ENCODE peak calls at places on chromosomes 1 and 21, in six cellular contexts. One of them, this sample, is unnamed.

GRCh38 chr1:184241446-184241845 is 145.4 kb upstream of the C1orf21 start:
- DNase-seq in IMR-90: no peak
- DNase-seq in H9: no peak
- DNase-seq in mesenchymal stem cell: no peak
- DNase-seq in trophoblast cell: peak
- DNase-seq in H1: no peak
- DNase-seq in this sample: no peak

GRCh38 chr1:161071886-161072371 is 2.2 kb upstream of the ARHGAP30 start:
- DNase-seq in IMR-90: no peak
- DNase-seq in H9: peak
- DNase-seq in mesenchymal stem cell: peak
- DNase-seq in trophoblast cell: peak
- DNase-seq in H1: peak
- DNase-seq in this sample: no peak

GRCh38 chr1:21586926-21587601 is 77.8 kb downstream of the ALPL start:
- DNase-seq in IMR-90: peak
- DNase-seq in H9: peak
- DNase-seq in mesenchymal stem cell: peak
- DNase-seq in trophoblast cell: peak
- DNase-seq in H1: no peak
- DNase-seq in this sample: no peak

GRCh38 chr21:32325706-32326105 is 27.1 kb downstream of the MRAP start:
- DNase-seq in IMR-90: peak
- DNase-seq in H9: no peak
- DNase-seq in mesenchymal stem cell: no peak
- DNase-seq in trophoblast cell: no peak
- DNase-seq in H1: no peak
- DNase-seq in this sample: no peak

GRCh38 chr1:196056966-196057365 is 551.3 kb downstream of the KCNT2 start:
- DNase-seq in IMR-90: no peak
- DNase-seq in H9: no peak
- DNase-seq in mesenchymal stem cell: no peak
- DNase-seq in trophoblast cell: no peak
- DNase-seq in H1: no peak
- DNase-seq in this sample: peak

GRCh38 chr1:65435987-65436386 is 15.5 kb downstream of the LEPR start:
- DNase-seq in IMR-90: peak
- DNase-seq in H9: no peak
- DNase-seq in mesenchymal stem cell: peak
- DNase-seq in trophoblast cell: peak
- DNase-seq in H1: no peak
- DNase-seq in this sample: no peak

GRCh38 chr1:156645058-156645457 is 3.1 kb downstream of the BCAN start:
- DNase-seq in IMR-90: no peak
- DNase-seq in H9: no peak
- DNase-seq in mesenchymal stem cell: no peak
- DNase-seq in trophoblast cell: no peak
- DNase-seq in H1: no peak
- DNase-seq in this sample: no peak

GRCh38 chr1:9315411-9316079 is 22.9 kb downstream of the SPSB1 start:
- DNase-seq in IMR-90: peak
- DNase-seq in H9: no peak
- DNase-seq in mesenchymal stem cell: peak
- DNase-seq in trophoblast cell: no peak
- DNase-seq in H1: no peak
- DNase-seq in this sample: no peak

GRCh38 chr1:41395599-41395956 is 34.3 kb downstream of the FOXO6 start:
- DNase-seq in IMR-90: no peak
- DNase-seq in H9: no peak
- DNase-seq in mesenchymal stem cell: no peak
- DNase-seq in trophoblast cell: no peak
- DNase-seq in H1: no peak
- DNase-seq in this sample: no peak

GRCh38 chr1:218568962-218569530 is 223.9 kb downstream of the TGFB2 start:
- DNase-seq in IMR-90: no peak
- DNase-seq in H9: no peak
- DNase-seq in mesenchymal stem cell: no peak
- DNase-seq in trophoblast cell: no peak
- DNase-seq in H1: no peak
- DNase-seq in this sample: no peak

DNA sequence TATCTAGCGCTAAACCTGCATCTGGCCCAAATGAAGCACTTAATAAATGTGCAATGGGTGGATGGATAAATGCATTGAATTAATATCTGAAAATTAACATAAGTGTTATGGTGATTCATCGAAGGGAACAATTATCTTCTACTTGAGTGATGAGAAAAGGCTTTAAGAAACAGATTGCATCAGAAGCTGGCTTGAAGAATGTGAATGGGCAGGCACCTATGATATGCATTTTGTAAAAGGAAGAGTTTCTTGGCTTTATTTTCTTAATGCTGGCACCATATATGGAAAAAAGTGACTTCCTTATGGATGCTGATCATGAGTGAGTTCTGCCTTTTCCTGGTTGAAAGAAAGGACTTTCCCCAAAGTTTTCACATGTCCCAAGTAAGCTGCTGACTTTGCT is 74.4 kb downstream of the SPATA46 start:
- DNase-seq in IMR-90: no peak
- DNase-seq in H9: no peak
- DNase-seq in mesenchymal stem cell: no peak
- DNase-seq in trophoblast cell: peak
- DNase-seq in H1: no peak
- DNase-seq in this sample: no peak
- H3K14ac ChIP-seq in IMR-90: no peak
- H3K14ac ChIP-seq in H9: no peak
- H3K14ac ChIP-seq in mesenchymal stem cell: no peak
- H3K14ac ChIP-seq in trophoblast cell: no peak
- H3K14ac ChIP-seq in H1: no peak
- H3K14ac ChIP-seq in this sample: no peak

GRCh38 chr1:44786138-44786840 is 1.7 kb downstream of the BEST4 start:
- DNase-seq in IMR-90: peak
- DNase-seq in H9: peak
- DNase-seq in mesenchymal stem cell: peak
- DNase-seq in trophoblast cell: peak
- DNase-seq in H1: no peak
- DNase-seq in this sample: no peak
- H3K14ac ChIP-seq in IMR-90: no peak
- H3K14ac ChIP-seq in H9: peak
- H3K14ac ChIP-seq in mesenchymal stem cell: no peak
- H3K14ac ChIP-seq in trophoblast cell: no peak
- H3K14ac ChIP-seq in H1: no peak
- H3K14ac ChIP-seq in this sample: peak

GRCh38 chr1:155322953-155323728 is 2.4 kb downstream of the RUSC1 start:
- DNase-seq in IMR-90: peak
- DNase-seq in H9: peak
- DNase-seq in mesenchymal stem cell: peak
- DNase-seq in trophoblast cell: peak
- DNase-seq in H1: peak
- DNase-seq in this sample: peak
- H3K14ac ChIP-seq in IMR-90: peak
- H3K14ac ChIP-seq in H9: no peak
- H3K14ac ChIP-seq in mesenchymal stem cell: peak
- H3K14ac ChIP-seq in trophoblast cell: peak
- H3K14ac ChIP-seq in H1: no peak
- H3K14ac ChIP-seq in this sample: no peak

GRCh38 chr1:36475341-36475740 is 7.4 kb downstream of the CSF3R start:
- DNase-seq in IMR-90: no peak
- DNase-seq in H9: no peak
- DNase-seq in mesenchymal stem cell: no peak
- DNase-seq in trophoblast cell: no peak
- DNase-seq in H1: no peak
- DNase-seq in this sample: no peak

GRCh38 chr1:36480161-36480560 is 2.6 kb downstream of the CSF3R start:
- DNase-seq in IMR-90: no peak
- DNase-seq in H9: no peak
- DNase-seq in mesenchymal stem cell: no peak
- DNase-seq in trophoblast cell: no peak
- DNase-seq in H1: no peak
- DNase-seq in this sample: no peak

GRCh38 chr1:36475910-36476604 is 6.7 kb downstream of the CSF3R start:
- DNase-seq in IMR-90: no peak
- DNase-seq in H9: no peak
- DNase-seq in mesenchymal stem cell: no peak
- DNase-seq in trophoblast cell: no peak
- DNase-seq in H1: no peak
- DNase-seq in this sample: no peak

GRCh38 chr1:36479505-36480051 is 3.1 kb downstream of the CSF3R start:
- DNase-seq in IMR-90: no peak
- DNase-seq in H9: no peak
- DNase-seq in mesenchymal stem cell: no peak
- DNase-seq in trophoblast cell: peak
- DNase-seq in H1: no peak
- DNase-seq in this sample: no peak

GRCh38 chr1:36476945-36477344 is 5.8 kb downstream of the CSF3R start:
- DNase-seq in IMR-90: no peak
- DNase-seq in H9: no peak
- DNase-seq in mesenchymal stem cell: no peak
- DNase-seq in trophoblast cell: no peak
- DNase-seq in H1: no peak
- DNase-seq in this sample: no peak
- H3K14ac ChIP-seq in IMR-90: no peak
- H3K14ac ChIP-seq in H9: no peak
- H3K14ac ChIP-seq in mesenchymal stem cell: no peak
- H3K14ac ChIP-seq in trophoblast cell: no peak
- H3K14ac ChIP-seq in H1: no peak
- H3K14ac ChIP-seq in this sample: no peak

DNA sequence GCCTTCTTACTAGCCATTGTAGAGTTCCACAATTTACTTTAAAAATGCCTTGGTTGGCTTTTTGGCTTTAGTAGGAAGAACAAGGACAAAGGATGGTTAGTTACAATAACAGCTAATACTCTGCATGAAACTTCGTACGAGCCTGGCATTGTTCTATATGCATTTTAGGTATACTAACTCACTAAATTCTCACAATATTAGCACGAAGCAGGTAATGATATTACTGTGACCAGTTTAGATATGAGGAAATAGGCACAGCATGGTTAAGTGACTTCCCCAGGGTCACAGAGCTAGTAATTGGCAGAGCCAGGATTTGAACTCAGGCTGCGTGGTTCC is 50.5 kb upstream of the CYP2J2 start:
- DNase-seq in IMR-90: no peak
- DNase-seq in H9: no peak
- DNase-seq in mesenchymal stem cell: no peak
- DNase-seq in trophoblast cell: no peak
- DNase-seq in H1: no peak
- DNase-seq in this sample: no peak
- H3K14ac ChIP-seq in IMR-90: no peak
- H3K14ac ChIP-seq in H9: no peak
- H3K14ac ChIP-seq in mesenchymal stem cell: no peak
- H3K14ac ChIP-seq in trophoblast cell: no peak
- H3K14ac ChIP-seq in H1: no peak
- H3K14ac ChIP-seq in this sample: no peak

GRCh38 chr1:214067853-214068703 is 80.3 kb downstream of the PROX1 start:
- DNase-seq in IMR-90: no peak
- DNase-seq in H9: no peak
- DNase-seq in mesenchymal stem cell: no peak
- DNase-seq in trophoblast cell: no peak
- DNase-seq in H1: no peak
- DNase-seq in this sample: no peak
- H3K14ac ChIP-seq in IMR-90: no peak
- H3K14ac ChIP-seq in H9: no peak
- H3K14ac ChIP-seq in mesenchymal stem cell: no peak
- H3K14ac ChIP-seq in trophoblast cell: no peak
- H3K14ac ChIP-seq in H1: no peak
- H3K14ac ChIP-seq in this sample: no peak

DNA sequence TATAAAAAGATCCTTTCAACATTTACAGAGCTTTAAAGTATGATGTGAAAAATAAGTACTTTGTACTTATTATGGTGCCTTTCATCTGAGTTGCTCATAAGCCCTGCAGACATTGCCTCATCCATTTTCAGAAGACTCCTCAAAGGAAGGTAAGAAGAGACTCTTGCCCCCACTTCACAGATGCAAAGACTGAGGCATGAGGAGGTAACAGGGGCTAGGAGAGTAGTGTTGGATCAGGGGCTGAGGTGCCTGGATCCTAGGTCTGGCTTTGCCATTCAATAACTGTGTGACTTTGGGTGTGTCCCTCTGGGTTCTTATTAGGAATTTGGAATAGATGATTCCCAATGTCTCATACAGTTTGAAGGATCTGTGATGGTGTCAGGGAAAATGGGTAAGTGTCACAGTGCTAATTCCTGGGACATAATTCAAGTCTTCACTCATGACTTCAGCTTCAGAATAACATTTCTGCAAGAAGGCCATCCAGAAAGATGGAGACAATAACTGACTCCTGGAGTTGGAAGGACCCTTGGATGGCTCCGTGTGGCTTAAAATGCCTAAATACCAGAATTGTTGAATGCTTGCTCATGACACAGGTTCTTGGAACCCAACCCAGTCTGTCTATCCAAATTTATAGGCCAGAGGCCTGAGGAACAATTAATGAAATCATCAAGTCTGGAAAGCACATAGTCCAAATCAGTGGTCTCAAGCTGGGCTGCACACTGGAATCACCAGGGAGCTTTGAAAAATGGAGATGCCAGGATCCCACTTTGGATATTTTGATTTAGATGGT is 93.1 kb upstream of the RUNX1 start:
- DNase-seq in IMR-90: no peak
- DNase-seq in H9: no peak
- DNase-seq in mesenchymal stem cell: no peak
- DNase-seq in trophoblast cell: no peak
- DNase-seq in H1: no peak
- DNase-seq in this sample: no peak
- H3K14ac ChIP-seq in IMR-90: no peak
- H3K14ac ChIP-seq in H9: no peak
- H3K14ac ChIP-seq in mesenchymal stem cell: no peak
- H3K14ac ChIP-seq in trophoblast cell: no peak
- H3K14ac ChIP-seq in H1: no peak
- H3K14ac ChIP-seq in this sample: no peak

GRCh38 chr21:25759573-25759972 is 24.8 kb downstream of the GABPA start:
- DNase-seq in IMR-90: peak
- DNase-seq in H9: no peak
- DNase-seq in mesenchymal stem cell: peak
- DNase-seq in trophoblast cell: no peak
- DNase-seq in H1: no peak
- DNase-seq in this sample: no peak
- H3K14ac ChIP-seq in IMR-90: no peak
- H3K14ac ChIP-seq in H9: no peak
- H3K14ac ChIP-seq in mesenchymal stem cell: no peak
- H3K14ac ChIP-seq in trophoblast cell: no peak
- H3K14ac ChIP-seq in H1: no peak
- H3K14ac ChIP-seq in this sample: no peak

GRCh38 chr1:55463814-55464445 is 248.8 kb upstream of the USP24 start:
- DNase-seq in IMR-90: no peak
- DNase-seq in H9: no peak
- DNase-seq in mesenchymal stem cell: no peak
- DNase-seq in trophoblast cell: peak
- DNase-seq in H1: no peak
- DNase-seq in this sample: no peak
- H3K14ac ChIP-seq in IMR-90: no peak
- H3K14ac ChIP-seq in H9: no peak
- H3K14ac ChIP-seq in mesenchymal stem cell: no peak
- H3K14ac ChIP-seq in trophoblast cell: no peak
- H3K14ac ChIP-seq in H1: no peak
- H3K14ac ChIP-seq in this sample: peak

This sample was measured in neuronal stem cell.